ENCODE peak calls at places on chromosomes 6 and 20, in eight cellular contexts. X is naive thymus-derived CD8-positive, alpha-beta T cell; R is body of pancreas; A is NCI-H2171 treated with DMSO at 0.1 percent for 48 hours; U is lung microvascular endothelial cell; D is fibroblast of pulmonary artery; T is AG04450; Z is HS-5. W is an unnamed sample.

GRCh38 chr6:99151634-99152344 is 197.7 kb downstream of the FAXC start:
- DNase-seq in X (no peak), R (peak; percentile 26), A (peak; percentile 32), U (peak; percentile 37), D (peak; percentile 11), T (peak; percentile 3), Z (no peak), W (peak; percentile 63)

GRCh38 chr6:21265264-21266044 is 328.1 kb upstream of the SOX4 start:
- DNase-seq in X (no peak), R (no peak), A (no peak), U (no peak), D (no peak), T (no peak), Z (no peak), W (no peak)

GRCh38 chr6:162613310-162613709 is 114.3 kb downstream of the PRKN start:
- DNase-seq in X (no peak), R (no peak), A (no peak), U (no peak), D (no peak), T (no peak), Z (no peak), W (no peak)

GRCh38 chr6:129501401-129502051 is 208.5 kb downstream of the ARHGAP18 start:
- DNase-seq in X (no peak), R (no peak), A (no peak), U (peak; percentile 27), D (peak; percentile 93), T (peak; percentile 89), Z (peak; percentile 87), W (no peak)

GRCh38 chr6:135901776-135902524 is 50.4 kb downstream of the PDE7B start:
- DNase-seq in X (no peak), R (no peak), A (no peak), U (peak; percentile 35), D (peak; percentile 98), T (peak; percentile 83), Z (no peak), W (no peak)

GRCh38 chr20:32249030-32249738 is 28.3 kb upstream of the KIF3B start:
- DNase-seq in X (no peak), R (no peak), A (no peak), U (no peak), D (no peak), T (no peak), Z (no peak), W (no peak)

GRCh38 chr6:170184324-170184723 is 106.6 kb downstream of the DLL1 start:
- DNase-seq in X (no peak), R (no peak), A (no peak), U (no peak), D (no peak), T (no peak), Z (no peak), W (no peak)

GRCh38 chr6:44059359-44060342 is 67.6 kb downstream of the MRPL14 start:
- DNase-seq in X (no peak), R (no peak), A (no peak), U (peak; percentile 45), D (peak; percentile 95), T (no peak), Z (no peak), W (no peak)

GRCh38 chr6:79546186-79546585 is 9.0 kb upstream of the LCA5 start:
- DNase-seq in X (no peak), R (no peak), A (no peak), U (no peak), D (peak; percentile 49), T (no peak), Z (no peak), W (no peak)

GRCh38 chr20:33076662-33077398 is 2.6 kb upstream of the BPIFB4 start:
- DNase-seq in X (no peak), R (no peak), A (no peak), U (peak; percentile 40), D (no peak), T (no peak), Z (no peak), W (no peak)

GRCh38 chr6:24448396-24448795 is 41.0 kb downstream of the GPLD1 start:
- DNase-seq in X (no peak), R (no peak), A (no peak), U (no peak), D (no peak), T (no peak), Z (no peak), W (no peak)

GRCh38 chr20:51969191-51969590 is 166.9 kb upstream of the SALL4 start:
- DNase-seq in X (no peak), R (no peak), A (no peak), U (no peak), D (no peak), T (no peak), Z (no peak), W (no peak)

GRCh38 chr6:121093928-121094327 is 240.4 kb downstream of the TBC1D32 start:
- DNase-seq in X (no peak), R (no peak), A (no peak), U (no peak), D (peak; percentile 67), T (peak; percentile 21), Z (peak; percentile 28), W (no peak)

GRCh38 chr20:32019156-32019510 is 8.9 kb downstream of the CCM2L start:
- DNase-seq in X (no peak), R (peak; percentile 15), A (peak; percentile 76), U (peak; percentile 46), D (no peak), T (no peak), Z (no peak), W (peak; percentile 58)

GRCh38 chr6:56087421-56087820 is 160.0 kb downstream of the COL21A1 start:
- DNase-seq in X (no peak), R (no peak), A (peak; percentile 76), U (peak; percentile 3), D (peak; percentile 87), T (no peak), Z (no peak), W (no peak)

GRCh38 chr6:168136001-168136400 is 57.0 kb upstream of the FRMD1 start:
- DNase-seq in X (no peak), R (no peak), A (no peak), U (no peak), D (no peak), T (no peak), Z (no peak), W (no peak)

GRCh38 chr6:41053056-41053455 is at the start of gene APOBEC2:
- DNase-seq in X (no peak), R (peak; percentile 68), A (peak; percentile 66), U (no peak), D (no peak), T (no peak), Z (no peak), W (no peak)